ENCODE peak calls at places on chromosomes 6 and 20, in eight cellular contexts. E is NCI-H748 treated with DMSO at 0.1 percent for 48 hours; P is CD4-positive, alpha-beta memory T cell; J is A549; B is NCI-H2171; R is head of caudate nucleus; D is MCF 10A; M is thoracic aorta. O is an unnamed sample.

GRCh38 chr20:41390889-41391288 is 24.3 kb upstream of the EMILIN3 start:
- DNase-seq in E (no peak), P (no peak), J (no peak), B (no peak), R (no peak), D (no peak), M (no peak), O (no peak)

GRCh38 chr6:120378582-120379220 is 955.6 kb downstream of the TBC1D32 start:
- DNase-seq in E (peak), P (no peak), J (peak), B (peak), R (no peak), D (peak), M (no peak), O (peak)

GRCh38 chr6:148367418-148368024 is 24.9 kb downstream of the SASH1 start:
- DNase-seq in E (no peak), P (peak), J (no peak), B (peak), R (no peak), D (peak), M (no peak), O (no peak)

GRCh38 chr6:64415936-64416335 is 780.3 kb downstream of the PHF3 start:
- DNase-seq in E (no peak), P (no peak), J (no peak), B (no peak), R (no peak), D (no peak), M (no peak), O (no peak)

GRCh38 chr6:10585232-10585887 is 64.2 kb downstream of the GCNT2 start:
- DNase-seq in E (no peak), P (no peak), J (no peak), B (no peak), R (no peak), D (no peak), M (no peak), O (no peak)

GRCh38 chr20:53208110-53208908 is 236.2 kb downstream of the TSHZ2 start:
- DNase-seq in E (no peak), P (peak), J (peak), B (no peak), R (no peak), D (no peak), M (no peak), O (no peak)

GRCh38 chr6:168533428-168533827 is 92.4 kb downstream of the SMOC2 start:
- DNase-seq in E (no peak), P (no peak), J (no peak), B (no peak), R (no peak), D (no peak), M (no peak), O (no peak)

GRCh38 chr6:137259349-137259748 is 40.2 kb upstream of the IFNGR1 start:
- DNase-seq in E (no peak), P (no peak), J (peak), B (no peak), R (no peak), D (peak), M (no peak), O (no peak)

GRCh38 chr20:34452281-34452982 is 63.8 kb upstream of the DYNLRB1 start:
- DNase-seq in E (no peak), P (no peak), J (no peak), B (no peak), R (no peak), D (no peak), M (no peak), O (no peak)

GRCh38 chr20:50992733-50993457 is 30.0 kb downstream of the KCNG1 start:
- DNase-seq in E (peak), P (peak), J (peak), B (peak), R (no peak), D (peak), M (no peak), O (peak)

GRCh38 chr6:116280161-116280959 is 630 bp upstream of the TSPYL1 start:
- DNase-seq in E (no peak), P (no peak), J (peak), B (no peak), R (no peak), D (no peak), M (no peak), O (no peak)

GRCh38 chr20:36061754-36062153 is 92.8 kb upstream of the EPB41L1 start:
- DNase-seq in E (no peak), P (no peak), J (no peak), B (no peak), R (no peak), D (no peak), M (no peak), O (peak)

GRCh38 chr20:31989030-31989645 is 21.1 kb upstream of the CCM2L start:
- DNase-seq in E (no peak), P (no peak), J (no peak), B (peak), R (no peak), D (no peak), M (no peak), O (no peak)

GRCh38 chr6:68701159-68701558 is 66.1 kb downstream of the ADGRB3 start:
- DNase-seq in E (no peak), P (no peak), J (no peak), B (no peak), R (no peak), D (no peak), M (no peak), O (no peak)

GRCh38 chr6:161963181-161963580 is 689.3 kb upstream of the AGPAT4 start:
- DNase-seq in E (no peak), P (no peak), J (no peak), B (no peak), R (no peak), D (no peak), M (no peak), O (no peak)

O was measured in NCI-H1694 treated with DMSO at 0.1 percent for 48 hours.